ENCODE peak calls at places on chromosomes 16 and 17, in eight cellular contexts. V is tibial nerve; O is MM.1S; P is Jurkat, Clone E6-1; Q is K562; H is prostate gland; Y is heart left ventricle; A is CD8-positive, alpha-beta memory T cell. J is an unnamed sample.

GRCh38 chr16:11079657-11080187 is 135.4 kb downstream of the CLEC16A start:
- DNase-seq in O (no peak), Q (no peak), V (no peak), Y (no peak), A (no peak), P (no peak), H (no peak), J (no peak)

GRCh38 chr16:70250748-70251650 is 741 bp downstream of the EXOSC6 start:
- DNase-seq in A (peak; percentile 31), O (peak; percentile 36), H (peak; percentile 29), Q (no peak), Y (no peak), P (no peak), V (no peak), J (no peak)

GRCh38 chr17:50802609-50803571 is 32.5 kb upstream of the WFIKKN2 start:
- DNase-seq in O (no peak), Y (no peak), V (no peak), P (no peak), A (no peak), H (no peak), Q (no peak), J (no peak)

GRCh38 chr16:54285414-54286066 is 1.0 kb downstream of the IRX3 start:
- DNase-seq in A (no peak), P (no peak), O (no peak), Q (no peak), Y (peak; percentile 41), H (peak; percentile 32), V (no peak), J (no peak)

GRCh38 chr16:8767176-8767575 is 30.3 kb downstream of the TMEM186 start:
- DNase-seq in V (no peak), O (no peak), H (no peak), Q (no peak), Y (no peak), P (no peak), A (no peak), J (no peak)

GRCh38 chr16:3019594-3020246 is 448 bp upstream of the TNFRSF12A start:
- DNase-seq in H (no peak), P (no peak), O (no peak), Q (no peak), V (no peak), A (no peak), Y (no peak), J (no peak)

GRCh38 chr17:6450926-6451717 is 6.9 kb downstream of the PIMREG start:
- DNase-seq in Y (no peak), O (no peak), V (no peak), H (no peak), Q (peak; percentile 13), P (no peak), A (no peak), J (no peak)

GRCh38 chr17:58531661-58532554 is 17.5 kb upstream of the MTMR4 start:
- DNase-seq in A (peak; percentile 64), V (no peak), Q (peak; percentile 96), P (no peak), Y (peak; percentile 72), O (peak; percentile 67), H (peak; percentile 32), J (peak; percentile 55)

GRCh38 chr17:55570360-55570759 is 59.1 kb upstream of the SMIM36 start:
- DNase-seq in Q (no peak), Y (no peak), A (no peak), H (no peak), P (no peak), O (no peak), V (no peak), J (no peak)

GRCh38 chr16:71426069-71426879 is 15.6 kb downstream of the TLE7 start:
- DNase-seq in H (peak; percentile 13), Y (no peak), O (no peak), P (no peak), V (peak; percentile 9), A (no peak), Q (peak; percentile 59), J (peak; percentile 10)

GRCh38 chr17:68035131-68035522 is 408 bp upstream of the KPNA2 start:
- DNase-seq in O (no peak), P (no peak), Q (no peak), Y (peak; percentile 94), V (peak; percentile 80), H (peak; percentile 91), A (peak; percentile 85), J (peak; percentile 88)

GRCh38 chr17:28878158-28878910 is 19.2 kb downstream of the FLOT2 start:
- DNase-seq in Y (no peak), V (no peak), Q (no peak), P (no peak), O (no peak), A (no peak), H (no peak), J (no peak)

GRCh38 chr16:29306201-29306600 is 100.3 kb downstream of the NPIPB11 start:
- DNase-seq in H (no peak), V (no peak), A (no peak), O (no peak), P (no peak), Y (no peak), Q (no peak), J (no peak)

GRCh38 chr17:73199751-73200317 is 7.0 kb downstream of the COG1 start:
- DNase-seq in O (no peak), P (no peak), H (no peak), Q (no peak), Y (no peak), A (no peak), V (no peak), J (no peak)

GRCh38 chr17:17445296-17445924 is 31.4 kb upstream of the MED9 start:
- DNase-seq in Q (no peak), P (no peak), Y (no peak), O (no peak), A (no peak), V (no peak), H (no peak), J (no peak)

GRCh38 chr17:5331506-5331905 is 49.4 kb downstream of the RABEP1 start:
- DNase-seq in V (no peak), Q (no peak), O (no peak), A (no peak), Y (no peak), H (no peak), P (no peak), J (no peak)

GRCh38 chr16:60905806-60906205 is 1130.4 kb downstream of the CDH8 start:
- DNase-seq in V (no peak), O (no peak), Q (no peak), A (no peak), H (no peak), P (no peak), Y (no peak), J (no peak)

GRCh38 chr17:49260011-49260921 is 29.7 kb upstream of the PHOSPHO1 start:
- DNase-seq in O (peak; percentile 12), Y (peak; percentile 85), V (peak; percentile 24), H (peak; percentile 25), Q (peak; percentile 74), P (no peak), A (peak; percentile 33), J (peak; percentile 51)

GRCh38 chr17:70881093-70881492 is 711.8 kb downstream of the KCNJ2 start:
- DNase-seq in A (no peak), Y (no peak), P (no peak), Q (no peak), V (no peak), O (no peak), H (no peak), J (no peak)

GRCh38 chr17:71084219-71084618 is 914.9 kb downstream of the KCNJ2 start:
- DNase-seq in Y (no peak), Q (peak; percentile 6), A (no peak), H (peak; percentile 9), P (peak; percentile 6), O (peak; percentile 29), V (peak; percentile 28), J (no peak)

DNA sequence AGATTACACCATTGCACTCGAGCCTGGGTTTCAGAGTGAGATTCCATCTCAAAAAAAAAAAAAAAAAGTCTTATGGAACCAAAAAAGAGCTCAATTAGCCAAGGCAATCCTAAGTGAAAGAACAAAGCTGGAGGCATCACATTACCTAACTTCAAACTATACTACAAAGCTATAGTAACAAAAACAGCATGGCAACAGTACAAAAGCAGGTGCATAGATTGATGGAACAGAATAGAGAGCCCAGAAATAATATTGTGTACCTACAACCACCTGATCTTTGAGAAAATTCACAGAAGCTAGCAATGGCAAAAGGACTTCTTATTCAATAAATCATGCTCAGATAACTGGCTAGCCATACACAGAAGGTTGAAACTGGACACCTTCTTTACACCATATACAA is 24.7 kb upstream of the CCL2 start:
- DNase-seq in H (no peak), A (no peak), V (no peak), Y (no peak), Q (no peak), P (no peak), O (no peak), J (no peak)
- H3K4me3 ChIP-seq in H (no peak overlapping the region), A (no peak overlapping the region), V (no peak overlapping the region), Y (no peak overlapping the region), Q (no peak overlapping the region), P (no peak overlapping the region), O (no peak overlapping the region), J (no peak overlapping the region)

DNA sequence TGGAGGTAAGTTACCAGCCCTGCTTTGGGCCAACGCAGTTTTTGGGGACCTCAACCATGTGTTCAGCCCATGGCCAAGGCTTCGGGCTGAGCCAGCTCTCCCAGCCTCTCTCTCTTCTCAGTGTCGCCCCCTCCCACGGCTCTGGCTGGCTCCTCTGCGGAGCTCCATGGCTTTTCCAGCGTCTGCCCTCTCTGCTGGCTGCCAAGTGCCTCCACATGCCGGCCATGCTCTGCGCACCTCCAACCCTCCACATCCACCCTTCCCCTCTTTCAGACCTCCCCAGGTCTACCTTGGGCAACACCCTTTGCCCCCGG is 23.2 kb downstream of the COTL1 start:
- DNase-seq in Q (no peak), Y (no peak), H (no peak), P (no peak), O (no peak), A (no peak), V (no peak), J (no peak)
- H3K4me3 ChIP-seq in Q (no peak overlapping the region), Y (no peak overlapping the region), H (no peak overlapping the region), P (peak overlapping the region; percentile 27), O (peak overlapping the region; percentile 12), A (peak overlapping the region; percentile 53), V (no peak overlapping the region), J (peak overlapping the region; percentile 62)

GRCh38 chr16:13892301-13892700 is 27.7 kb upstream of the ERCC4 start:
- DNase-seq in P (no peak), Y (no peak), O (no peak), V (no peak), Q (no peak), H (no peak), A (no peak), J (no peak)
- H3K4me3 ChIP-seq in P (no peak overlapping the region), Y (no peak overlapping the region), O (no peak overlapping the region), V (no peak overlapping the region), Q (no peak overlapping the region), H (no peak overlapping the region), A (no peak overlapping the region), J (no peak overlapping the region)

DNA sequence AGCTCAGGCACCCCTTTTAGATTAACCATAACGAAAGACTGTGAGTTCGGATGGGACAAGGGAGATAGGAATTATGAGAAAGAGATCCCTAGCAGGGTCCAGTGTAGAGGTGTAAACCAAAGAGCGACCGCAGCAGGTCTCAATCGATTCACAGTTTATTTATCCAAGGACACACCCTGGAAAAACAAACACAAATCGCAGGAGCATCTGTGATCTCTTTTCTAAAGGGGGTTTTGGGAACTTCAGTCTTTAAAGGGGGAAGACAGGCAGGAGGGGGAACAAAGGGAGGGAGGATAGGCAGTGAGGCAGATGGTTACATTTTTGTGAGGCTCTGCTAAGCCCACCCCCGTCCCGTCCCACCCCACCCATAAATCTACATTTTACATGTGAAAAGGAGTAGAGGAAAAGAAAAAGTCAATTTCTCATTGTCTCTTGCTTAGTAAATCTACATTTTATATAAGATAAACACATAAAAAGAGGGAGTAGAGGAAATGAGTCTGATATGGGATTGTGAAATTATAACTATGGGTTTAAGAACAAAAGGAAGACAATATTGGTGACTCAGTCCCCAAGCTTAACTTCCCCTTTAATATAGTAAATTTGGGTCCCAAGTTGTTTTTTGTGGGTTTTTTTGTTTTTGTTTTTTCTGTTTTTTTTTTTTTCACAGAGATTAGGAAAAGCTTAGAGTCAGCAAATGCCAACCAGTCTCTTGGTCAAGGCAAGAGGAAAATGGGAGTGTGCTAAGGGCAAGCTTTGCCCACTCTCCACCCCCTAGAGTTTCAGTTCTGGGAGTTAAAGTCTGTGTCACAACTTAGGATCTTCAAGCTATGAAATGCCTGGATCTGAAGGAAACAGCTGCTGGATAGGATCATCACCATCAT is 161.0 kb upstream of the CDH5 start:
- DNase-seq in O (no peak), H (no peak), P (no peak), Q (no peak), A (no peak), Y (no peak), V (no peak), J (no peak)
- H3K4me3 ChIP-seq in O (no peak overlapping the region), H (no peak overlapping the region), P (no peak overlapping the region), Q (no peak overlapping the region), A (no peak overlapping the region), Y (no peak overlapping the region), V (no peak overlapping the region), J (no peak overlapping the region)

J was measured in CD4-positive, alpha-beta memory T cell.